ENCODE peak calls at places on chromosomes 7 and 10, in four cellular contexts. B is WTC11, P is GM12878, L is K562. K is an unnamed sample.

GRCh38 chr10:35635576-35635975 is 6.5 kb downstream of the FZD8 start:
- DNase-seq in P (peak), B (peak), L (peak), K (peak)

GRCh38 chr7:98984126-98984525 is 105.8 kb downstream of the TRRAP start:
- DNase-seq in B (no peak), P (no peak), L (no peak), K (no peak)

GRCh38 chr10:50993817-50994251 is 80.5 kb upstream of the PRKG1 start:
- DNase-seq in B (no peak), L (no peak), P (no peak), K (no peak)

GRCh38 chr10:25334445-25334844 is 159.6 kb downstream of the GPR158 start:
- DNase-seq in L (no peak), B (no peak), P (no peak), K (no peak)

GRCh38 chr7:37011151-37011890 is 287.0 kb upstream of the AOAH start:
- DNase-seq in L (no peak), B (no peak), P (no peak), K (no peak)

GRCh38 chr7:20598479-20599419 is 16.7 kb upstream of the ABCB5 start:
- DNase-seq in B (no peak), P (peak), L (peak), K (peak)

GRCh38 chr7:70285176-70285575 is 686.9 kb downstream of the AUTS2 start:
- DNase-seq in B (no peak), P (no peak), L (no peak), K (no peak)

GRCh38 chr7:38300175-38300574 is 26.7 kb upstream of the TARP start:
- DNase-seq in B (no peak), P (no peak), L (no peak), K (no peak)

GRCh38 chr10:11685787-11686218 is 56.4 kb upstream of the ECHDC3 start:
- DNase-seq in P (peak), L (peak), B (no peak), K (peak)

GRCh38 chr10:104045151-104046089 is 40.3 kb downstream of the COL17A1 start:
- DNase-seq in B (peak), P (no peak), L (peak), K (peak)

GRCh38 chr7:108561047-108561619 is 8.4 kb downstream of the THAP5 start:
- DNase-seq in L (no peak), P (no peak), B (no peak), K (no peak)

GRCh38 chr7:157397751-157398691 is 61.2 kb downstream of the DNAJB6 start:
- DNase-seq in P (no peak), L (peak), B (peak), K (peak)

GRCh38 chr10:110174201-110174600 is 33.2 kb upstream of the MXI1 start:
- DNase-seq in P (no peak), L (no peak), B (no peak), K (no peak)

GRCh38 chr10:124709862-124710261 is 34.3 kb downstream of the FAM53B start:
- DNase-seq in P (no peak), L (no peak), B (no peak), K (no peak)

GRCh38 chr10:1154531-1154930 is 98.3 kb downstream of the WDR37 start:
- DNase-seq in P (no peak), L (no peak), B (no peak), K (no peak)

GRCh38 chr7:136923111-136923510 is 54.7 kb downstream of the CHRM2 start:
- DNase-seq in P (no peak), B (no peak), L (no peak), K (no peak)

GRCh38 chr10:47044741-47045140 is 133.5 kb downstream of the PTPN20 start:
- DNase-seq in L (no peak), P (no peak), B (no peak), K (no peak)

GRCh38 chr7:5429253-5429856 is 5.7 kb upstream of the TNRC18 start:
- DNase-seq in L (peak), B (peak), P (no peak), K (peak)

GRCh38 chr10:78627254-78627795 is 441.4 kb upstream of the ZMIZ1 start:
- DNase-seq in B (no peak), P (no peak), L (no peak), K (no peak)

GRCh38 chr10:9253121-9253520 is 1198.6 kb downstream of the GATA3 start:
- DNase-seq in P (no peak), B (no peak), L (no peak), K (no peak)

GRCh38 chr7:126574838-126575250 is 677.9 kb downstream of the GRM8 start:
- DNase-seq in L (no peak), B (no peak), P (no peak), K (no peak)

GRCh38 chr10:5975641-5976473 is 1.5 kb downstream of the IL15RA start:
- DNase-seq in P (peak), B (no peak), L (no peak), K (no peak)

GRCh38 chr10:29063806-29064644 is 224.8 kb upstream of the LYZL1 start:
- DNase-seq in B (no peak), P (no peak), L (no peak), K (peak)

GRCh38 chr7:45874408-45875131 is 1.7 kb upstream of the CCDC201 start:
- DNase-seq in P (no peak), L (no peak), B (no peak), K (peak)

GRCh38 chr7:3655635-3656034 is 354.6 kb downstream of the SDK1 start:
- DNase-seq in P (no peak), L (no peak), B (no peak), K (no peak)

GRCh38 chr7:106717254-106717996 is 56.5 kb upstream of the CCDC71L start:
- DNase-seq in B (no peak), L (no peak), P (no peak), K (no peak)
- TF ChIP-seq NR2C2 in B (no peak), L (no peak), P (no peak), K (no peak)

GRCh38 chr10:117240105-117240729 is 697 bp upstream of the SLC18A2 start:
- DNase-seq in L (no peak), P (no peak), B (peak), K (no peak)

GRCh38 chr10:117240730-117241529 is at the start of gene SLC18A2:
- DNase-seq in L (peak), P (no peak), B (peak), K (no peak)

GRCh38 chr10:117237401-117237991 is 3.4 kb upstream of the SLC18A2 start:
- DNase-seq in P (no peak), L (no peak), B (no peak), K (no peak)

GRCh38 chr10:117241541-117242462 is 888 bp downstream of the SLC18A2 start:
- DNase-seq in L (no peak), B (peak), P (no peak), K (no peak)

DNA sequence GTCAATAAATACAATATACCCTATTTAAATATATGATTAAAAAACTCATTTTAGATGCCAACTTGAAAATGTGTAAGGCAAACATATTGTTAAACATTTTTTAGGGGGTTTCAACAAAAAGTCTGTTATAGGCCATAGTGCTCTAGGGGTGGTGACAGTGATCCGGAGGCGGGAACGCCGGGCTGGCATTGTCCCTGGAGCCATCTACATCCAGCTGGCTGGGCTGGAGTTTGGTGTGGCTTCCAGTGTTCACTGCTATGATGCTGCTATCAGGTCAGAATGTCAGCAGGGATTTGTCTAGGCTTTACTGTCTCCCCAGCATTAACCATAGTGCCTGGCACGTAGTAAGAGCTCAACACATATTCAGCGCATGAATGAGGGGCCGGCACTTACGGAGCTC is 1.9 kb upstream of the SLC18A2 start:
- DNase-seq in L (no peak), B (no peak), P (no peak), K (no peak)
- TF ChIP-seq NR2C2 in L (no peak), B (no peak), P (no peak), K (no peak)

GRCh38 chr7:83649701-83650100 is 762 bp upstream of the SEMA3E start:
- DNase-seq in L (no peak), B (no peak), P (no peak), K (no peak)

GRCh38 chr7:83646027-83646426 is 2.9 kb downstream of the SEMA3E start:
- DNase-seq in P (no peak), L (no peak), B (no peak), K (no peak)

GRCh38 chr7:83643754-83644153 is 5.2 kb downstream of the SEMA3E start:
- DNase-seq in P (no peak), B (no peak), L (no peak), K (no peak)

GRCh38 chr7:83652481-83652880 is 3.5 kb upstream of the SEMA3E start:
- DNase-seq in L (no peak), P (no peak), B (no peak), K (no peak)

GRCh38 chr7:83648464-83649241 is at the start of gene SEMA3E:
- DNase-seq in L (no peak), P (no peak), B (peak), K (no peak)
- TF ChIP-seq NR2C2 in L (no peak), P (no peak), B (no peak), K (no peak)

GRCh38 chr10:117652228-117653169 is 110.0 kb downstream of the EMX2 start:
- DNase-seq in L (no peak), P (no peak), B (no peak), K (no peak)

GRCh38 chr10:117656385-117657367 is 114.1 kb downstream of the EMX2 start:
- DNase-seq in L (no peak), B (no peak), P (peak), K (no peak)

GRCh38 chr10:117654105-117654504 is 111.6 kb downstream of the EMX2 start:
- DNase-seq in L (no peak), B (no peak), P (peak), K (no peak)

GRCh38 chr10:117651121-117651520 is 108.6 kb downstream of the EMX2 start:
- DNase-seq in B (no peak), L (no peak), P (no peak), K (no peak)

GRCh38 chr10:117653170-117653515 is 110.6 kb downstream of the EMX2 start:
- DNase-seq in P (peak), B (no peak), L (no peak), K (peak)
- TF ChIP-seq NR2C2 in P (no peak), B (no peak), L (no peak), K (no peak)

DNA sequence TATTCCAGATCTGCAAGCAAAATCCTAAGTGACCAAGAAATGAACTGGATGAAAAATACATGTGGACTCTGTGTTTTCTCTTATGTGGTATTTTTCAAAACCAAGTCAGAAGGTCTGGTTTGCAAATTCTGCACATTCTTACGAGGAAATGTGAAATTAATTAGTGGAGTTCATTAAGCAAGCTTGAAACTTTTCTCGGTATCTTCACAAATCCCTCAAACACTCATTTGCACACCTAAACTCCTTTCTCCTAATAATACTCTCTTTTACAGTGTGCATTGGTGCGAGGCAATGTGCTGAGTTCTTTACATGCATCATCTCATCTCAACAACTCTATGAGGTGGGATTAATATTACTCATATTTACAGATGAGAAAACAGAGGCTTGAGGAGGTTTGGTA is 82.1 kb downstream of the MTERF1 start:
- DNase-seq in P (peak), L (no peak), B (no peak), K (no peak)
- TF ChIP-seq NR2C2 in P (no peak), L (no peak), B (no peak), K (no peak)

GRCh38 chr10:58253184-58253583 is 14.5 kb downstream of the IPMK start:
- DNase-seq in B (no peak), L (no peak), P (no peak), K (no peak)
- TF ChIP-seq NR2C2 in B (no peak), L (no peak), P (no peak), K (no peak)

DNA sequence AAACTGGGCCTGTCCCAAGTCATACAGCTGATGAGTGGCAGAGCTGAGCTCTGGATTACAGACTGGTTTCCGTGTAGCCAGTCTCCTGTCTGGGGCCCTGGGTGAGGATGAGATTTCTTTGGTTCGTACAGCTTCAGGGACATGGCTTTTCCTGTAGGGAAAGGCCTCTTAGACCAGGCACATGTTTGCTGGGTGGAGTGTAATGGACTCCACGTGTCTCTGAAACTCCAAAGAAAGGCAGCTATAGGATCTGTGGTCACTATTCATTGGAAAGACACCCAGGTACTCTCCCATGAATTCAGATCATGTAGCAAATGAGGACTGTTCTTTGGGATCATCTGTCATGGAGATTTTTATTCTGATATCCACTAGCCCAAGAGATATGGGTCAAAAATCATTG is 2.4 kb downstream of the HABP2 start:
- DNase-seq in L (no peak), P (no peak), B (no peak), K (no peak)
- TF ChIP-seq NR2C2 in L (no peak), P (no peak), B (no peak), K (no peak)

GRCh38 chr7:128235469-128235868 is 5.6 kb upstream of the LEP start:
- DNase-seq in B (no peak), L (no peak), P (no peak), K (no peak)
- TF ChIP-seq NR2C2 in B (no peak), L (no peak), P (no peak), K (no peak)

GRCh38 chr7:1884583-1885350 is 214.7 kb downstream of the ELFN1 start:
- DNase-seq in P (no peak), L (no peak), B (no peak), K (no peak)
- TF ChIP-seq NR2C2 in P (no peak), L (no peak), B (no peak), K (no peak)

GRCh38 chr7:112361154-112361553 is 89.1 kb upstream of the IFRD1 start:
- DNase-seq in B (no peak), P (no peak), L (no peak), K (no peak)
- TF ChIP-seq NR2C2 in B (no peak), P (no peak), L (no peak), K (no peak)

K was measured in HepG2.